ENCODE peak calls at places on chromosomes 4 and X, in ten cellular contexts. B is uterus; L is CD8-positive, alpha-beta memory T cell; M is fibroblast of mammary gland; K is psoas muscle; W is breast epithelium; C is heart right ventricle; N is OCI-LY7; U is mucosa of descending colon; S is IMR-90. D is an unnamed sample.
A peak's percentile ranks its signal among the peaks of the same experiment; 100 is the strongest.

GRCh38 chrX:74133156-74133796 is 170.7 kb upstream of the ZCCHC13 start:
- DNase-seq in B (peak; percentile 29), L (peak; percentile 56), M (peak; percentile 75), K (no peak), W (no peak), C (no peak), N (peak; percentile 62), U (no peak), S (peak; percentile 80), D (peak; percentile 25)

GRCh38 chr4:85452073-85452764 is 22.7 kb upstream of the ARHGAP24 start:
- DNase-seq in B (no peak), L (no peak), M (no peak), K (no peak), W (no peak), C (no peak), N (no peak), U (no peak), S (no peak), D (no peak)

GRCh38 chrX:130878350-130879341 is 24.4 kb downstream of the ENOX2 start:
- DNase-seq in B (no peak), L (no peak), M (peak; percentile 92), K (peak; percentile 15), W (peak; percentile 44), C (no peak), N (no peak), U (no peak), S (peak; percentile 85), D (peak; percentile 81)

GRCh38 chrX:43349363-43349762 is 306.7 kb upstream of the MAOA start:
- DNase-seq in B (no peak), L (no peak), M (peak; percentile 41), K (no peak), W (no peak), C (no peak), N (peak; percentile 51), U (no peak), S (peak; percentile 19), D (no peak)

GRCh38 chrX:132622130-132622529 is 133.3 kb upstream of the MBNL3 start:
- DNase-seq in B (no peak), L (no peak), M (peak; percentile 53), K (no peak), W (no peak), C (no peak), N (no peak), U (no peak), S (peak; percentile 35), D (no peak)

GRCh38 chr4:84877051-84877833 is 89.2 kb downstream of the WDFY3 start:
- DNase-seq in B (no peak), L (no peak), M (peak; percentile 57), K (no peak), W (no peak), C (no peak), N (no peak), U (no peak), S (no peak), D (peak; percentile 29)

GRCh38 chr4:110854021-110854678 is 231.3 kb upstream of the PITX2 start:
- DNase-seq in B (no peak), L (no peak), M (peak; percentile 95), K (no peak), W (no peak), C (no peak), N (no peak), U (no peak), S (peak; percentile 84), D (peak; percentile 94)

GRCh38 chr4:138177278-138177968 is 64.7 kb downstream of the SLC7A11 start:
- DNase-seq in B (no peak), L (no peak), M (no peak), K (no peak), W (no peak), C (no peak), N (no peak), U (no peak), S (no peak), D (no peak)

GRCh38 chrX:56783450-56783831 is 54.4 kb downstream of the NBDY start:
- DNase-seq in B (peak; percentile 82), L (peak; percentile 78), M (peak; percentile 72), K (peak; percentile 84), W (no peak), C (no peak), N (no peak), U (peak; percentile 71), S (peak; percentile 65), D (no peak)

GRCh38 chr4:24912252-24913098 is at the start of gene CCDC149:
- DNase-seq in B (peak; percentile 68), L (no peak), M (peak; percentile 41), K (peak; percentile 68), W (peak; percentile 85), C (peak; percentile 76), N (no peak), U (peak; percentile 84), S (peak; percentile 57), D (no peak)

GRCh38 chr4:56791316-56791715 is 30.2 kb downstream of the SPINK2 start:
- DNase-seq in B (no peak), L (no peak), M (no peak), K (no peak), W (no peak), C (no peak), N (no peak), U (no peak), S (no peak), D (no peak)

GRCh38 chr4:94390804-94391410 is 48.3 kb upstream of the HPGDS start:
- DNase-seq in B (no peak), L (no peak), M (peak; percentile 11), K (no peak), W (no peak), C (no peak), N (peak; percentile 16), U (no peak), S (peak; percentile 4), D (no peak)

GRCh38 chrX:108167211-108167872 is 75.8 kb downstream of the ATG4A start:
- DNase-seq in B (no peak), L (no peak), M (peak; percentile 72), K (no peak), W (no peak), C (no peak), N (no peak), U (no peak), S (peak; percentile 29), D (no peak)

GRCh38 chrX:72312311-72312940 is 6.7 kb upstream of the CITED1 start:
- DNase-seq in B (no peak), L (no peak), M (no peak), K (no peak), W (no peak), C (no peak), N (no peak), U (no peak), S (no peak), D (no peak)

DNA sequence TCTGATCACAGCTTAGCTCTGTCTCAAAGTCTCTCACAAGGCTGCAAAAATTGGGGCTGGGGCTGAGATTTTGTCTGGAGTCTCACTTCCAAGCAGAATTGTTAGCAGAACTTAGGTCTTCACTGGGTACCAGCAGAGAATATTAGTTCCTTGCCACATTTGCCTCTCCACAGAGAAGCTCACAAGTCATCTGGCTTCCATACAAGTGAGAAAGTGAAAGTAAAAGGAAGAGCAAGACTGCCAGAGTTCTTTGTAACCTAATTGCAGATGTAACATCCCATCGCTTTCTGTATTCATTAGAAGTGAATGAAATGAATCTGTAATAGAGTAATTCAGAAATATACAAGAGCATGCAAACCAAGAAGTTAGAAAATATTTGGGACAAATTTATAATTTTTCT is 624.1 kb upstream of the GNPDA2 start:
- DNase-seq in B (no peak), L (no peak), M (peak; percentile 48), K (no peak), W (no peak), C (no peak), N (no peak), U (no peak), S (no peak), D (no peak)
- H3K4me3 ChIP-seq in B (no peak overlapping the region), L (no peak overlapping the region), M (peak overlapping the region; percentile 15), K (peak overlapping the region; percentile 26), W (peak overlapping the region; percentile 15), C (peak overlapping the region; percentile 36), N (no peak overlapping the region), U (no peak overlapping the region), S (no peak overlapping the region), D (no peak overlapping the region)

GRCh38 chr4:104424368-104424921 is 70.2 kb downstream of the CXXC4 start:
- DNase-seq in B (no peak), L (no peak), M (peak; percentile 2), K (no peak), W (no peak), C (no peak), N (no peak), U (no peak), S (no peak), D (no peak)
- H3K4me3 ChIP-seq in B (no peak overlapping the region), L (no peak overlapping the region), M (peak overlapping the region; percentile 22), K (peak overlapping the region; percentile 65), W (peak overlapping the region; percentile 34), C (peak overlapping the region; percentile 52), N (no peak overlapping the region), U (no peak overlapping the region), S (no peak overlapping the region), D (peak overlapping the region; percentile 29)

DNA sequence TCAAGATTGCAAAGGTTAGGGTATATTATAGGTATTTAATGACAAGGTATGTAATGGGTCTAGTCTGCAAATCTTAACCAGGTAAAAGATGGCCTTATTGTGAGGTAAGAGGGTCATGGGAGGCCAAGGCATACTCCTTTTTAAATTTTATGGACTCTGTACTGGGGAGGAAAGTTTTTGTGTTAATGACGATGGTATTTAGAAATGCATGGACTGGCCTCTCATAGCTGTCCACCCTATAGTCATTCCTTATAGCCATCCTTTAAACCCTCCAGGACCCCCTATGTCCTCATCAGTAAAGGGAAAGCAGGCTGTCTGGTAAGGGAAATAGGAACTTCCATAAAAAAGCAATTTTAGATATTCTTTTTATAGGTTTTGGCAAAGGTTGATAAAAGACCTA is 1.5 kb downstream of the AIMP1 start:
- DNase-seq in B (no peak), L (no peak), M (no peak), K (no peak), W (no peak), C (no peak), N (no peak), U (no peak), S (no peak), D (no peak)
- H3K4me3 ChIP-seq in B (no peak overlapping the region), L (peak overlapping the region; percentile 91), M (no peak overlapping the region), K (peak overlapping the region; percentile 88), W (peak overlapping the region; percentile 72), C (peak overlapping the region; percentile 79), N (peak overlapping the region; percentile 92), U (no peak overlapping the region), S (no peak overlapping the region), D (no peak overlapping the region)

GRCh38 chrX:153951683-153952372 is 7.4 kb upstream of the RENBP start:
- DNase-seq in B (no peak), L (no peak), M (no peak), K (no peak), W (no peak), C (no peak), N (no peak), U (no peak), S (no peak), D (no peak)
- H3K4me3 ChIP-seq in B (no peak overlapping the region), L (no peak overlapping the region), M (no peak overlapping the region), K (no peak overlapping the region), W (no peak overlapping the region), C (no peak overlapping the region), N (no peak overlapping the region), U (no peak overlapping the region), S (no peak overlapping the region), D (no peak overlapping the region)

D was measured in skeletal muscle cell.